ENCODE peak calls at places on chromosomes 11 and 22, in four cellular contexts. S, R, K and H are unnamed samples.

GRCh38 chr11:105466582-105467228 is 143.2 kb upstream of the GRIA4 start:
- DNase-seq in S (no peak), R (no peak), K (no peak), H (no peak)

GRCh38 chr22:36405671-36406070 is 17.9 kb upstream of the MYH9 start:
- DNase-seq in S (no peak), R (no peak), K (peak), H (peak)

GRCh38 chr11:117980280-117980679 is 5.9 kb upstream of the IL10RA start:
- DNase-seq in S (peak), R (no peak), K (no peak), H (no peak)

GRCh38 chr22:41230399-41230785 is 10.3 kb downstream of the CHADL start:
- DNase-seq in S (no peak), R (no peak), K (no peak), H (no peak)

GRCh38 chr11:46659908-46660307 is 40.5 kb downstream of the ARHGAP1 start:
- DNase-seq in S (no peak), R (no peak), K (no peak), H (no peak)

GRCh38 chr11:66684635-66685034 is 6.9 kb upstream of the RBM4B start:
- DNase-seq in S (no peak), R (no peak), K (no peak), H (no peak)

GRCh38 chr22:38715176-38715764 is 9.5 kb downstream of the GTPBP1 start:
- DNase-seq in S (no peak), R (no peak), K (no peak), H (no peak)

GRCh38 chr11:116838321-116839084 is 1.1 kb upstream of the APOA1 start:
- DNase-seq in S (no peak), R (no peak), K (no peak), H (no peak)

GRCh38 chr11:120657306-120658070 is 145.9 kb downstream of the GRIK4 start:
- DNase-seq in S (no peak), R (no peak), K (no peak), H (no peak)